ENCODE peak calls at places on chromosomes 6 and 20, in six cellular contexts. F, Y, I, Z, X and L are unnamed samples.

GRCh38 chr20:50915424-50915823 is 15.8 kb downstream of the ADNP start:
- DNase-seq in F (no peak), Y (no peak), I (no peak), Z (no peak), X (no peak), L (no peak)

GRCh38 chr20:35312348-35312747 is 20.1 kb upstream of the FAM83C start:
- DNase-seq in F (peak), Y (peak), I (no peak), Z (no peak), X (no peak), L (peak)

GRCh38 chr6:111204305-111204704 is 117.0 kb downstream of the SLC16A10 start:
- DNase-seq in F (no peak), Y (no peak), I (no peak), Z (no peak), X (no peak), L (no peak)

GRCh38 chr20:11373391-11373790 is 544.3 kb upstream of the BTBD3 start:
- DNase-seq in F (no peak), Y (no peak), I (no peak), Z (no peak), X (no peak), L (no peak)

GRCh38 chr6:81766482-81767069 is 14.1 kb upstream of the TENT5A start:
- DNase-seq in F (peak), Y (no peak), I (peak), Z (no peak), X (no peak), L (peak)

GRCh38 chr6:43009124-43009523 is 4.6 kb downstream of the MEA1 start:
- DNase-seq in F (no peak), Y (no peak), I (no peak), Z (no peak), X (no peak), L (no peak)

GRCh38 chr6:164109770-164110140 is 695.2 kb downstream of the QKI start:
- DNase-seq in F (no peak), Y (no peak), I (no peak), Z (no peak), X (no peak), L (no peak)

GRCh38 chr20:34538671-34539123 is 19.8 kb upstream of the MAP1LC3A start:
- DNase-seq in F (no peak), Y (no peak), I (peak), Z (no peak), X (no peak), L (no peak)

GRCh38 chr6:168956884-168957730 is 296.5 kb downstream of the THBS2 start:
- DNase-seq in F (peak), Y (peak), I (peak), Z (peak), X (peak), L (peak)

GRCh38 chr20:25418779-25419178 is 11.3 kb downstream of the GINS1 start:
- DNase-seq in F (no peak), Y (no peak), I (no peak), Z (peak), X (no peak), L (no peak)

GRCh38 chr6:125314019-125314581 is 12.3 kb upstream of the HDDC2 start:
- DNase-seq in F (peak), Y (peak), I (peak), Z (no peak), X (no peak), L (peak)

GRCh38 chr6:12182676-12183075 is 107.5 kb upstream of the EDN1 start:
- DNase-seq in F (no peak), Y (no peak), I (no peak), Z (no peak), X (no peak), L (no peak)

GRCh38 chr6:155224618-155225017 is 39.2 kb upstream of the CLDN20 start:
- DNase-seq in F (no peak), Y (no peak), I (no peak), Z (no peak), X (peak), L (no peak)

GRCh38 chr6:145547596-145548325 is 187.6 kb downstream of the EPM2A start:
- DNase-seq in F (no peak), Y (no peak), I (no peak), Z (no peak), X (no peak), L (no peak)

GRCh38 chr20:50728486-50728980 is 2.8 kb upstream of the PARD6B start:
- DNase-seq in F (no peak), Y (no peak), I (no peak), Z (no peak), X (no peak), L (no peak)

GRCh38 chr6:130185658-130186057 is 37.1 kb downstream of the SAMD3 start:
- DNase-seq in F (no peak), Y (no peak), I (no peak), Z (no peak), X (no peak), L (no peak)

GRCh38 chr6:159983641-159984080 is 14.8 kb downstream of the IGF2R start:
- DNase-seq in F (no peak), Y (no peak), I (no peak), Z (no peak), X (peak), L (no peak)

DNA sequence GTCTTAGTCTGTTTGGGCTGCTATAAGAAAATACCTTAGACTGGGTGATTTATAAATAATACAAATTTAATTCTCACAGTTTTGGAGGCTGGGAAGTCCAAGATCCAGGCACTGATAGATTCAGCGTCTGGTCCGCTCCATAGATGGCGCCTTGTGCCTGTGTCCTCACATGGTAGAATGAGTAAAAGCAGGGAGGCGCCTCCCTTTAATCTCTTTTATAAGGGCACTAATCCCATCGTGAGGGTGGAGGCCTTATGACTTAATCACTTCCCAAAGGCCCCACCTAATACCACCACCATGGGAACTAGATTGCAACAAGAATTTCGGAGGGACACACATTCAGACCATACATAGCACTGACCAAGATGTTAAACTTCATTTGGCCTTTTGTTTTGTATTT is 91.2 kb upstream of the TMEM181 start:
- DNase-seq in F (no peak), Y (no peak), I (no peak), Z (no peak), X (no peak), L (no peak)
- TF ChIP-seq CTCF in F (no peak), Y (peak), I (no peak), Z (no peak), X (no peak), L (no peak)

GRCh38 chr6:114157848-114158247 is 185.0 kb downstream of the HS3ST5 start:
- DNase-seq in F (no peak), Y (no peak), I (no peak), Z (no peak), X (no peak), L (no peak)
- H3K4me3 ChIP-seq in F (no peak), Y (no peak), I (no peak), Z (no peak), X (no peak), L (no peak)

GRCh38 chr20:32301719-32302506 is 24.5 kb downstream of the KIF3B start:
- DNase-seq in F (no peak), Y (no peak), I (no peak), Z (no peak), X (no peak), L (no peak)
- TF ChIP-seq CTCF in F (no peak), Y (no peak), I (no peak), Z (no peak), X (no peak), L (no peak)

GRCh38 chr6:1438471-1438881 is 49.1 kb downstream of the FOXF2 start:
- DNase-seq in F (no peak), Y (no peak), I (no peak), Z (no peak), X (no peak), L (no peak)

GRCh38 chr6:1437553-1438406 is 48.4 kb downstream of the FOXF2 start:
- DNase-seq in F (no peak), Y (no peak), I (no peak), Z (no peak), X (no peak), L (no peak)

GRCh38 chr6:1439349-1439748 is 50.0 kb downstream of the FOXF2 start:
- DNase-seq in F (no peak), Y (no peak), I (no peak), Z (no peak), X (no peak), L (no peak)

GRCh38 chr6:1436334-1437306 is 47.2 kb downstream of the FOXF2 start:
- DNase-seq in F (peak), Y (peak), I (peak), Z (peak), X (no peak), L (peak)
- H3K4me3 ChIP-seq in F (no peak), Y (no peak), I (no peak), Z (no peak), X (no peak), L (no peak)

GRCh38 chr20:33317424-33318095 is 34.5 kb downstream of the BPIFB1 start:
- DNase-seq in F (no peak), Y (no peak), I (no peak), Z (no peak), X (no peak), L (no peak)
- TF ChIP-seq CTCF in F (no peak), Y (no peak), I (no peak), Z (no peak), X (no peak), L (no peak)

DNA sequence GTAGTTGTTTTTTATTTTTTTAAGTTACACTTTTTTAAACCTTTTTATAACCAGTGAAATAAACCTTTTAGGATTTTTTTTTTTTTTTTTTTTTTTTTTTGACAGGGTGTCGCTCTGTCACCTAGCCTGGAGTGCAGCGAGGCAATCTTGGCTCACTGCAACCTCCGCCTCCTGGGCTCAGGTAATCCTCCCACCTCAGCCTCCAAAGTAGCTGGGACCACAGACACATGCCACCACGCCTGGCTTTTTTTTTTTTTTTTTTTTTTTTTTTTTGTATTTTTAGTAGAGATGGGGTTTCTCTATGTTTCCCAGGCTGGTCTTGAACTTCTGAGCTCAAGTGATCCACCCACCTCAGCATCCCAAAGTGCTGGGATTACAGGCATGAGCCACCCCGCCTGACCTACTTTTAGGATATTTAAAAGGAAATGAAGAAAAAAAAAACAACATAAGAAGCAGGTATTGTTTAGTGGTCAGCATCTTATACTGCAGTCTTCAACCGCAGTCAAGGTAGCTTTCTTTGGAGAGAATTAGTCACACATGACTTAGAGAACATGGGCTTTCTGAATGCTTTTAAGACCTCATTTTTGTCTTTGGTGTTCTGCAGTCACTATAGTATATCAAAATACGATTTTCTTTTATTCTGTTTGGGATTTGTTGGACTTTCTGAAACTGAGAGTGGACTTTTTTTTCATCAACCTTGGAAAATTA is 1.6 kb downstream of the POLR1H start:
- DNase-seq in F (no peak), Y (no peak), I (no peak), Z (no peak), X (no peak), L (no peak)
- H3K4me3 ChIP-seq in F (no peak), Y (no peak), I (no peak), Z (peak), X (no peak), L (peak)